ENCODE peak calls at places on chromosome 13, in seven cellular contexts. B is brain microvascular endothelial cell; G is keratinocyte; Q is fibroblast of pulmonary artery; P is kidney epithelial cell; U is heart right ventricle; Y is naive thymus-derived CD4-positive, alpha-beta T cell. C is an unnamed sample.
A peak's percentile ranks its signal among the peaks of the same experiment; 100 is the strongest.

GRCh38 chr13:109572389-109572788 is 214.0 kb downstream of the IRS2 start:
- DNase-seq in B (no peak), G (no peak), Q (no peak), P (no peak), U (no peak), Y (no peak), C (no peak)

GRCh38 chr13:110396913-110397379 is 89.9 kb downstream of the COL4A2 start:
- DNase-seq in B (peak; percentile 100), G (no peak), Q (peak; percentile 100), P (peak; percentile 96), U (peak; percentile 83), Y (no peak), C (peak; percentile 100)

GRCh38 chr13:113187263-113187669 is 21.2 kb downstream of the PCID2 start:
- DNase-seq in B (peak; percentile 100), G (peak; percentile 91), Q (peak; percentile 99), P (peak; percentile 99), U (peak; percentile 89), Y (no peak), C (peak; percentile 99)

GRCh38 chr13:32164622-32165268 is 133.2 kb downstream of the FRY start:
- DNase-seq in B (peak; percentile 73), G (no peak), Q (peak; percentile 82), P (no peak), U (no peak), Y (peak; percentile 3), C (peak; percentile 43)

GRCh38 chr13:109856350-109856749 is 70.0 kb upstream of the IRS2 start:
- DNase-seq in B (no peak), G (no peak), Q (no peak), P (no peak), U (no peak), Y (no peak), C (peak; percentile 65)

GRCh38 chr13:26531751-26532150 is 25.7 kb upstream of the WASF3 start:
- DNase-seq in B (no peak), G (no peak), Q (no peak), P (no peak), U (no peak), Y (no peak), C (no peak)

GRCh38 chr13:94351292-94352000 is 128.0 kb downstream of the DCT start:
- DNase-seq in B (peak; percentile 72), G (no peak), Q (peak; percentile 29), P (peak; percentile 77), U (no peak), Y (no peak), C (no peak)

GRCh38 chr13:37068962-37069361 is 9.5 kb upstream of the SUPT20H start:
- DNase-seq in B (no peak), G (no peak), Q (peak; percentile 45), P (no peak), U (no peak), Y (no peak), C (no peak)

GRCh38 chr13:42720116-42720857 is 61.1 kb upstream of the FAM216B start:
- DNase-seq in B (peak; percentile 98), G (peak; percentile 55), Q (peak; percentile 100), P (peak; percentile 38), U (no peak), Y (no peak), C (peak; percentile 88)

GRCh38 chr13:68232351-68233130 is 1002.4 kb upstream of the PCDH9 start:
- DNase-seq in B (peak; percentile 11), G (no peak), Q (no peak), P (no peak), U (no peak), Y (no peak), C (no peak)

GRCh38 chr13:58341318-58341717 is 709.8 kb downstream of the PCDH17 start:
- DNase-seq in B (no peak), G (no peak), Q (no peak), P (no peak), U (no peak), Y (no peak), C (no peak)

GRCh38 chr13:74171621-74172020 is 37.4 kb upstream of the KLF12 start:
- DNase-seq in B (no peak), G (no peak), Q (no peak), P (no peak), U (no peak), Y (no peak), C (no peak)

GRCh38 chr13:28356506-28357064 is 138.3 kb downstream of the FLT1 start:
- DNase-seq in B (no peak), G (no peak), Q (peak; percentile 41), P (no peak), U (no peak), Y (no peak), C (no peak)

GRCh38 chr13:111642156-111642767 is 321.8 kb downstream of the TEX29 start:
- DNase-seq in B (no peak), G (no peak), Q (no peak), P (no peak), U (no peak), Y (no peak), C (no peak)

GRCh38 chr13:45276887-45277286 is 64.1 kb downstream of the TPT1 start:
- DNase-seq in B (no peak), G (no peak), Q (no peak), P (no peak), U (no peak), Y (no peak), C (no peak)

GRCh38 chr13:20106751-20107150 is 54.1 kb downstream of the GJA3 start:
- DNase-seq in B (no peak), G (no peak), Q (no peak), P (no peak), U (no peak), Y (no peak), C (no peak)

DNA sequence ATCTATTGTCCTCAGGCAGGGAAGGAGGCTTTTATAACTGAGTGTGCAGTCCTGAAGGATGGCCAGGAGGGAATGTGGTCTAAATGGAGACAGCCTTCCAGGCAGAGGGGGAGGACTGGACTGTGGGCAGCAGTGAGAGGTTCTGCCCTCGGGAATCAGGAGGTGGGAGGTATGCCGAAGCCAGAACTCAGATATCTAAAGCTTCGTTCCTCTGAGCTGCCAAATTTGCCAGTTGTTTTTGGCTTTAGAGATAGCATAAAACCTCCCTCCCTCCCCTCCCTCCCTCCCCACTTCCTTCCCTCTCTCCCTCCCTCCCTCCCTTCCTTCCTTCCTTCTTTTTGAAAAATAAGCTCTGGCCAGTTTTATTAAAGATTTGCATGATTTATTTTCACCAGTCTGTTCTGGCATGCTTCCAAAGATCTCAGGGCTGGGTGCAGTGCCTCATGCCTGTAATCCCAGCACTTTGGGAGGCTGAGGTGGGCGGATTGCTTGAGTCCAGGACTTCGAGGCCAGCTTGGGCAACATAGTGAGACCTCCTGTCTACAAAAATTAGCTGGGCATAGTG is 2.4 kb downstream of the MEDAG start:
- DNase-seq in B (no peak), G (no peak), Q (peak; percentile 91), P (no peak), U (peak; percentile 68), Y (no peak), C (no peak)
- H3K4me3 ChIP-seq in B (peak overlapping the region; percentile 72), G (no peak overlapping the region), Q (peak overlapping the region; percentile 60), P (no peak overlapping the region), U (no peak overlapping the region), Y (no peak overlapping the region), C (no peak overlapping the region)

GRCh38 chr13:22130254-22130653 is 459.4 kb downstream of the FGF9 start:
- DNase-seq in B (no peak), G (no peak), Q (no peak), P (no peak), U (no peak), Y (no peak), C (no peak)

GRCh38 chr13:22138947-22139346 is 468.1 kb downstream of the FGF9 start:
- DNase-seq in B (no peak), G (no peak), Q (no peak), P (no peak), U (no peak), Y (no peak), C (no peak)

GRCh38 chr13:22137361-22138050 is 466.6 kb downstream of the FGF9 start:
- DNase-seq in B (no peak), G (no peak), Q (no peak), P (no peak), U (no peak), Y (no peak), C (no peak)

GRCh38 chr13:22134261-22134660 is 463.4 kb downstream of the FGF9 start:
- DNase-seq in B (no peak), G (no peak), Q (no peak), P (no peak), U (no peak), Y (no peak), C (no peak)

DNA sequence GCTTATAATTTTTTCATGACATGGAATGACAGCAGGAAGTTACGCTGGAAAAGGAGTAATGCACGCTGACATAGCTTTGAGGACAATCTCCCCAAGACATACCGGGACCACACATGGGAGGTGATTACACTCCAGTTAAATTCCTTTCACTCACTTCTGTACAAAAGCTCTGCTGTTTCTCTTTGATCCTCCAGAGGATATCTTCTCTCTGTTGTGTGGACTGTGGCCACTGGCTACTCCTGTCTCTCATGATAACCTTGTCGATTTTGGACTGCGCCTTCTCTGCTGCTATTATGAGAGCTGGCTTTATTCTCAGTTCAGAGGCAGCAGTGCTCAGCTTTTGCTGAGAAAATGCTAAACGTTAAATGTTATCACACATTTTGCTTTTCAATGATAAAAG is 464.6 kb downstream of the FGF9 start:
- DNase-seq in B (no peak), G (no peak), Q (no peak), P (no peak), U (no peak), Y (no peak), C (no peak)
- H3K4me3 ChIP-seq in B (no peak overlapping the region), G (no peak overlapping the region), Q (no peak overlapping the region), P (no peak overlapping the region), U (no peak overlapping the region), Y (no peak overlapping the region), C (no peak overlapping the region)

GRCh38 chr13:33349314-33349995 is 63.9 kb upstream of the STARD13 start:
- DNase-seq in B (peak; percentile 5), G (no peak), Q (no peak), P (no peak), U (peak; percentile 23), Y (no peak), C (peak; percentile 24)
- H3K4me3 ChIP-seq in B (peak overlapping the region; percentile 78), G (peak overlapping the region; percentile 67), Q (peak overlapping the region; percentile 76), P (peak overlapping the region; percentile 67), U (peak overlapping the region; percentile 81), Y (no peak overlapping the region), C (peak overlapping the region; percentile 86)

GRCh38 chr13:114321256-114321655 is 7.0 kb downstream of the CHAMP1 start:
- DNase-seq in B (no peak), G (no peak), Q (no peak), P (no peak), U (no peak), Y (no peak), C (no peak)

GRCh38 chr13:114318624-114319023 is 4.3 kb downstream of the CHAMP1 start:
- DNase-seq in B (no peak), G (no peak), Q (no peak), P (no peak), U (no peak), Y (no peak), C (no peak)

GRCh38 chr13:114323349-114323748 is 9.0 kb downstream of the CHAMP1 start:
- DNase-seq in B (no peak), G (no peak), Q (no peak), P (no peak), U (no peak), Y (no peak), C (no peak)

GRCh38 chr13:114320065-114320464 is 5.8 kb downstream of the CHAMP1 start:
- DNase-seq in B (no peak), G (no peak), Q (no peak), P (no peak), U (no peak), Y (no peak), C (no peak)

DNA sequence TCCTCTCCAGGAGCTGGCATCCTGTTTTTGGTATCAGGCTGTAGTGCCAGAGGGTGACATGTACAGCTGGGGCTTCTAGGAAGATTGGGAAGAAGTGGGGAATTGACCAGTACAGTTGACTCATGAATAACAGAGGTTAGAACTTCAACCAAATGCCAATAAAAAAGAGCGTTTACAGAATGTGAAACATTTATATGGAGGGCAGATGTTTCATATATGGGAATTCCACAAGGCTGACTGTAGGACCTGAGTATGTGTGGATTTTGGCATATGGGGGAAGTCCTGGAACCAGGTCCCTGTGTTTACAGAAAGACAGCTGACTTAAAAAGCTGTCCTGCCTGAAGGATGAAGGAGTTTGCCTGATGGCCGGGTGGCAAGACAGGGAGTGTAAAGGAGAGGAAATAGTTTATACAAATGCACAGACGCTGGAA is 5.2 kb downstream of the CHAMP1 start:
- DNase-seq in B (peak; percentile 53), G (no peak), Q (peak; percentile 58), P (no peak), U (no peak), Y (no peak), C (peak; percentile 39)
- H3K4me3 ChIP-seq in B (no peak overlapping the region), G (no peak overlapping the region), Q (no peak overlapping the region), P (no peak overlapping the region), U (no peak overlapping the region), Y (no peak overlapping the region), C (no peak overlapping the region)

C was measured in SJSA1.